ENCODE peak calls at places on chromosome 20, in seven cellular contexts. One of them, this sample, is unnamed.

GRCh38 chr20:7585126-7585679 is 355.1 kb downstream of the HAO1 start:
- DNase-seq in GM12878: no peak
- DNase-seq in ascending aorta: no peak
- DNase-seq in aorta: no peak
- DNase-seq in CD8-positive, alpha-beta memory T cell: no peak
- DNase-seq in body of pancreas: no peak
- DNase-seq in sigmoid colon: no peak
- DNase-seq in this sample: no peak

GRCh38 chr20:63175031-63175895 is 40.7 kb downstream of the YTHDF1 start:
- DNase-seq in GM12878: no peak
- DNase-seq in ascending aorta: no peak
- DNase-seq in aorta: no peak
- DNase-seq in CD8-positive, alpha-beta memory T cell: no peak
- DNase-seq in body of pancreas: no peak
- DNase-seq in sigmoid colon: no peak
- DNase-seq in this sample: no peak

GRCh38 chr20:62666736-62667529 is 24.6 kb downstream of the SLCO4A1 start:
- DNase-seq in GM12878: no peak
- DNase-seq in ascending aorta: peak; percentile 58
- DNase-seq in aorta: no peak
- DNase-seq in CD8-positive, alpha-beta memory T cell: no peak
- DNase-seq in body of pancreas: peak; percentile 75
- DNase-seq in sigmoid colon: no peak
- DNase-seq in this sample: peak; percentile 65

GRCh38 chr20:49685809-49686208 is 27.9 kb downstream of the B4GALT5 start:
- DNase-seq in GM12878: no peak
- DNase-seq in ascending aorta: no peak
- DNase-seq in aorta: no peak
- DNase-seq in CD8-positive, alpha-beta memory T cell: no peak
- DNase-seq in body of pancreas: no peak
- DNase-seq in sigmoid colon: no peak
- DNase-seq in this sample: no peak

GRCh38 chr20:63810730-63811490 is 20.2 kb downstream of the ZBTB46 start:
- DNase-seq in GM12878: no peak
- DNase-seq in ascending aorta: no peak
- DNase-seq in aorta: no peak
- DNase-seq in CD8-positive, alpha-beta memory T cell: no peak
- DNase-seq in body of pancreas: no peak
- DNase-seq in sigmoid colon: no peak
- DNase-seq in this sample: no peak

GRCh38 chr20:36121981-36122930 is 32.3 kb upstream of the EPB41L1 start:
- DNase-seq in GM12878: no peak
- DNase-seq in ascending aorta: no peak
- DNase-seq in aorta: no peak
- DNase-seq in CD8-positive, alpha-beta memory T cell: no peak
- DNase-seq in body of pancreas: peak; percentile 94
- DNase-seq in sigmoid colon: no peak
- DNase-seq in this sample: peak; percentile 86

GRCh38 chr20:1327241-1327653 is 1.7 kb downstream of the SDCBP2 start:
- DNase-seq in GM12878: no peak
- DNase-seq in ascending aorta: no peak
- DNase-seq in aorta: no peak
- DNase-seq in CD8-positive, alpha-beta memory T cell: no peak
- DNase-seq in body of pancreas: no peak
- DNase-seq in sigmoid colon: peak; percentile 66
- DNase-seq in this sample: no peak

GRCh38 chr20:4483481-4483880 is 238.2 kb upstream of the PRND start:
- DNase-seq in GM12878: no peak
- DNase-seq in ascending aorta: no peak
- DNase-seq in aorta: no peak
- DNase-seq in CD8-positive, alpha-beta memory T cell: no peak
- DNase-seq in body of pancreas: no peak
- DNase-seq in sigmoid colon: no peak
- DNase-seq in this sample: no peak

GRCh38 chr20:2403291-2404052 is 22.8 kb downstream of the TGM6 start:
- DNase-seq in GM12878: no peak
- DNase-seq in ascending aorta: no peak
- DNase-seq in aorta: no peak
- DNase-seq in CD8-positive, alpha-beta memory T cell: no peak
- DNase-seq in body of pancreas: no peak
- DNase-seq in sigmoid colon: peak; percentile 30
- DNase-seq in this sample: no peak

GRCh38 chr20:48739395-48740268 is 88.2 kb downstream of the PREX1 start:
- DNase-seq in GM12878: no peak
- DNase-seq in ascending aorta: no peak
- DNase-seq in aorta: peak; percentile 52
- DNase-seq in CD8-positive, alpha-beta memory T cell: no peak
- DNase-seq in body of pancreas: no peak
- DNase-seq in sigmoid colon: no peak
- DNase-seq in this sample: no peak

GRCh38 chr20:35303735-35304431 is 11.7 kb upstream of the FAM83C start:
- DNase-seq in GM12878: peak; percentile 31
- DNase-seq in ascending aorta: no peak
- DNase-seq in aorta: peak; percentile 89
- DNase-seq in CD8-positive, alpha-beta memory T cell: peak; percentile 69
- DNase-seq in body of pancreas: peak; percentile 82
- DNase-seq in sigmoid colon: peak; percentile 92
- DNase-seq in this sample: peak; percentile 83

GRCh38 chr20:35720165-35721123 is 21.2 kb downstream of the ROMO1 start:
- DNase-seq in GM12878: no peak
- DNase-seq in ascending aorta: no peak
- DNase-seq in aorta: peak; percentile 48
- DNase-seq in CD8-positive, alpha-beta memory T cell: no peak
- DNase-seq in body of pancreas: no peak
- DNase-seq in sigmoid colon: no peak
- DNase-seq in this sample: no peak

GRCh38 chr20:62066339-62066982 is 780 bp upstream of the TAF4 start:
- DNase-seq in GM12878: no peak
- DNase-seq in ascending aorta: no peak
- DNase-seq in aorta: no peak
- DNase-seq in CD8-positive, alpha-beta memory T cell: no peak
- DNase-seq in body of pancreas: peak; percentile 74
- DNase-seq in sigmoid colon: no peak
- DNase-seq in this sample: peak; percentile 57

GRCh38 chr20:37579091-37579490 is 51.4 kb upstream of the BLCAP start:
- DNase-seq in GM12878: no peak
- DNase-seq in ascending aorta: no peak
- DNase-seq in aorta: no peak
- DNase-seq in CD8-positive, alpha-beta memory T cell: no peak
- DNase-seq in body of pancreas: no peak
- DNase-seq in sigmoid colon: no peak
- DNase-seq in this sample: no peak

GRCh38 chr20:46683068-46683477 is 6.2 kb downstream of the TP53RK start:
- DNase-seq in GM12878: no peak
- DNase-seq in ascending aorta: no peak
- DNase-seq in aorta: no peak
- DNase-seq in CD8-positive, alpha-beta memory T cell: no peak
- DNase-seq in body of pancreas: no peak
- DNase-seq in sigmoid colon: no peak
- DNase-seq in this sample: no peak

GRCh38 chr20:64133951-64134407 is 26.6 kb upstream of the NPBWR2 start:
- DNase-seq in GM12878: no peak
- DNase-seq in ascending aorta: no peak
- DNase-seq in aorta: peak; percentile 37
- DNase-seq in CD8-positive, alpha-beta memory T cell: no peak
- DNase-seq in body of pancreas: peak; percentile 4
- DNase-seq in sigmoid colon: peak; percentile 48
- DNase-seq in this sample: no peak

GRCh38 chr20:46670585-46671584 is 18.4 kb downstream of the TP53RK start:
- DNase-seq in GM12878: no peak
- DNase-seq in ascending aorta: no peak
- DNase-seq in aorta: no peak
- DNase-seq in CD8-positive, alpha-beta memory T cell: no peak
- DNase-seq in body of pancreas: peak; percentile 56
- DNase-seq in sigmoid colon: no peak
- DNase-seq in this sample: no peak

GRCh38 chr20:3222635-3223600 is 13.6 kb downstream of the ITPA start:
- DNase-seq in GM12878: no peak
- DNase-seq in ascending aorta: no peak
- DNase-seq in aorta: no peak
- DNase-seq in CD8-positive, alpha-beta memory T cell: no peak
- DNase-seq in body of pancreas: peak; percentile 36
- DNase-seq in sigmoid colon: no peak
- DNase-seq in this sample: no peak

GRCh38 chr20:32763202-32763999 is 1.2 kb downstream of the DNMT3B start:
- DNase-seq in GM12878: no peak
- DNase-seq in ascending aorta: no peak
- DNase-seq in aorta: peak; percentile 78
- DNase-seq in CD8-positive, alpha-beta memory T cell: no peak
- DNase-seq in body of pancreas: peak; percentile 46
- DNase-seq in sigmoid colon: no peak
- DNase-seq in this sample: no peak

GRCh38 chr20:10985536-10985935 is 311.7 kb upstream of the JAG1 start:
- DNase-seq in GM12878: no peak
- DNase-seq in ascending aorta: no peak
- DNase-seq in aorta: no peak
- DNase-seq in CD8-positive, alpha-beta memory T cell: no peak
- DNase-seq in body of pancreas: no peak
- DNase-seq in sigmoid colon: no peak
- DNase-seq in this sample: no peak

GRCh38 chr20:48705208-48706115 is 122.3 kb downstream of the PREX1 start:
- DNase-seq in GM12878: no peak
- DNase-seq in ascending aorta: no peak
- DNase-seq in aorta: no peak
- DNase-seq in CD8-positive, alpha-beta memory T cell: no peak
- DNase-seq in body of pancreas: no peak
- DNase-seq in sigmoid colon: peak; percentile 10
- DNase-seq in this sample: no peak

DNA sequence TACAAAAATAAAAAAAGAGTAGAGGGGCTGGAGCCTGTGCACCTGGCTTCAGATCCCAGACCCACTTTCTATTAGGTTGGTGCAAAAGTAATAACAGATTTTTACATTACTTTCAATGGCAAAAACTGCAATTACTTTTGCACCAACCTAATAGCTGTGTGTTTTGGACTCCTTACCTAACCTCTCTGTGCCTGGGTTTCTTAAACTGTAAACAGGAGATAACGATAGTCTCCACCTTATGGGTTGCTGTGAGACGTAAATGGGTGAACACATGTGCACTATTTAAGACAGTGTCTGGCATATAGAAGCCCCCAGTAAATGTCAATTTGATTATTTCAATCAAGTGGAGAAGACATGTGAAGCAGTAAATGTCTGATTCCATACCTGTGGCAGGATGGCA is 89.7 kb downstream of the TFAP2C start:
- DNase-seq in GM12878: no peak
- DNase-seq in ascending aorta: no peak
- DNase-seq in aorta: no peak
- DNase-seq in CD8-positive, alpha-beta memory T cell: no peak
- DNase-seq in body of pancreas: no peak
- DNase-seq in sigmoid colon: no peak
- DNase-seq in this sample: no peak
- H3K36me3 ChIP-seq in GM12878: no peaks in the 10 kb centered on the region
- H3K36me3 ChIP-seq in ascending aorta: no peaks in the 10 kb centered on the region
- H3K36me3 ChIP-seq in aorta: no peaks in the 10 kb centered on the region
- H3K36me3 ChIP-seq in CD8-positive, alpha-beta memory T cell: no peaks in the 10 kb centered on the region
- H3K36me3 ChIP-seq in body of pancreas: no peaks in the 10 kb centered on the region
- H3K36me3 ChIP-seq in sigmoid colon: no peaks in the 10 kb centered on the region
- H3K36me3 ChIP-seq in this sample: no peaks in the 10 kb centered on the region

GRCh38 chr20:58688838-58689237 is 3.8 kb upstream of the NPEPL1 start:
- DNase-seq in GM12878: no peak
- DNase-seq in ascending aorta: no peak
- DNase-seq in aorta: no peak
- DNase-seq in CD8-positive, alpha-beta memory T cell: no peak
- DNase-seq in body of pancreas: no peak
- DNase-seq in sigmoid colon: no peak
- DNase-seq in this sample: no peak

GRCh38 chr20:58691405-58691772 is 1.2 kb upstream of the NPEPL1 start:
- DNase-seq in GM12878: no peak
- DNase-seq in ascending aorta: no peak
- DNase-seq in aorta: peak; percentile 42
- DNase-seq in CD8-positive, alpha-beta memory T cell: no peak
- DNase-seq in body of pancreas: no peak
- DNase-seq in sigmoid colon: peak; percentile 56
- DNase-seq in this sample: no peak

GRCh38 chr20:58690851-58691250 is 1.7 kb upstream of the NPEPL1 start:
- DNase-seq in GM12878: no peak
- DNase-seq in ascending aorta: no peak
- DNase-seq in aorta: peak; percentile 36
- DNase-seq in CD8-positive, alpha-beta memory T cell: no peak
- DNase-seq in body of pancreas: no peak
- DNase-seq in sigmoid colon: no peak
- DNase-seq in this sample: no peak

GRCh38 chr20:58691773-58692578 is 624 bp upstream of the NPEPL1 start:
- DNase-seq in GM12878: no peak
- DNase-seq in ascending aorta: peak; percentile 40
- DNase-seq in aorta: peak; percentile 87
- DNase-seq in CD8-positive, alpha-beta memory T cell: no peak
- DNase-seq in body of pancreas: peak; percentile 35
- DNase-seq in sigmoid colon: peak; percentile 86
- DNase-seq in this sample: peak; percentile 58

DNA sequence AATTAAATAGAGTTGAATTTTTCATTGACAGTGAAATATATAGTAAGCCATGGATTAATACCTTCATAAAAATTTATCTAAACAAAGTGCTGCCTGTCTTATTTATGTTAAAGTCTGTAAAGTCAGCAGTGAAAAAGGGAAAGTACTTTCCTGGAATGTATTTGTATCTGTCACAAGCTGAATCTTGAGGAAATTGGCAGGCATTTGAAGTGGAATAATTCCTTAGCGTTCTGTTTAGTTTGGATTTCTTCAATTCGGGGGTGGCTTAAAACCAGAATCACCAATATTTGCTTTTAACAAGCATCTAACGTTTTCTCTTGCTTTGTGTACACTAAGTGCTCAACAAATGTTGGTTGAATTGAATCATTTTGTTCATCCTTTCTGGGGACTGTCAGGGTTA is 2.2 kb upstream of the NPEPL1 start:
- DNase-seq in GM12878: no peak
- DNase-seq in ascending aorta: no peak
- DNase-seq in aorta: no peak
- DNase-seq in CD8-positive, alpha-beta memory T cell: no peak
- DNase-seq in body of pancreas: no peak
- DNase-seq in sigmoid colon: no peak
- DNase-seq in this sample: no peak
- H3K27ac ChIP-seq in GM12878: no peak overlapping the region
- H3K27ac ChIP-seq in ascending aorta: peak overlapping the region; percentile 96
- H3K27ac ChIP-seq in aorta: no peak overlapping the region
- H3K27ac ChIP-seq in CD8-positive, alpha-beta memory T cell: no peak overlapping the region
- H3K27ac ChIP-seq in body of pancreas: no peak overlapping the region
- H3K27ac ChIP-seq in sigmoid colon: peak overlapping the region; percentile 96
- H3K27ac ChIP-seq in this sample: no peak overlapping the region

GRCh38 chr20:25203089-25203488 is 7.6 kb downstream of the ENTPD6 start:
- DNase-seq in GM12878: no peak
- DNase-seq in ascending aorta: no peak
- DNase-seq in aorta: no peak
- DNase-seq in CD8-positive, alpha-beta memory T cell: no peak
- DNase-seq in body of pancreas: no peak
- DNase-seq in sigmoid colon: no peak
- DNase-seq in this sample: no peak
- H3K4me3 ChIP-seq in GM12878: no peak overlapping the region
- H3K4me3 ChIP-seq in ascending aorta: no peak overlapping the region
- H3K4me3 ChIP-seq in aorta: no peak overlapping the region
- H3K4me3 ChIP-seq in CD8-positive, alpha-beta memory T cell: no peak overlapping the region
- H3K4me3 ChIP-seq in body of pancreas: no peak overlapping the region
- H3K4me3 ChIP-seq in sigmoid colon: no peak overlapping the region
- H3K4me3 ChIP-seq in this sample: no peak overlapping the region

DNA sequence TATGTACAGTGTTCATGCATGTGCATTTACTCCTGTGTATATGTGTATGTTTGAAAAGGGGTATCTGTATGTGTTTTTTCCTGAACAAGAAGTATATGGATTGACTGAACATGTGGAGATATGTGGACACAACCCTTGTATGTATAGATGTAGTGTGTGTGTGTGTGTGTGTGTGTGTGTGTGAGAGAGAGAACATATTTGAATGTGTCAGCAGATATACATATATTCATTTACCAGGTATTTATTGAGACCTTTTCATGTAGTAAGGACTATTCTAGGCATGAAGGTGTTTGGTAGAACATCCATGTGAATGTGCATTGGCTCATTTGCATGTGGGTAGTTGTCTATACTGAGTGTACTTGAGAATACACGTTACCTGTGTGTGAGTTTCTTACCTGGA is 39.3 kb downstream of the EIF2S2 start:
- DNase-seq in GM12878: no peak
- DNase-seq in ascending aorta: no peak
- DNase-seq in aorta: no peak
- DNase-seq in CD8-positive, alpha-beta memory T cell: no peak
- DNase-seq in body of pancreas: no peak
- DNase-seq in sigmoid colon: no peak
- DNase-seq in this sample: no peak
- H3K36me3 ChIP-seq in GM12878: peaks cover 28% of the 10 kb centered on the region
- H3K36me3 ChIP-seq in ascending aorta: peaks cover 15% of the 10 kb centered on the region
- H3K36me3 ChIP-seq in aorta: peaks cover 5% of the 10 kb centered on the region
- H3K36me3 ChIP-seq in CD8-positive, alpha-beta memory T cell: peaks cover 33% of the 10 kb centered on the region
- H3K36me3 ChIP-seq in body of pancreas: no peaks in the 10 kb centered on the region
- H3K36me3 ChIP-seq in sigmoid colon: peaks cover 50% of the 10 kb centered on the region
- H3K36me3 ChIP-seq in this sample: peaks cover 42% of the 10 kb centered on the region